ENCODE peak calls at places on chromosomes 2 and 18, in seven cellular contexts. I is colonic mucosa, N is breast epithelium, Q is gastrocnemius medialis, T is thoracic aorta, L is left lung, R is GM23338. S is an unnamed sample.
A peak's percentile ranks its signal among the peaks of the same experiment; 100 is the strongest.

GRCh38 chr2:46836295-46837111 is 79.1 kb downstream of the MCFD2 start:
- DNase-seq in I (no peak), R (no peak), N (no peak), Q (no peak), L (peak; percentile 41), T (no peak), S (no peak)

GRCh38 chr2:179802483-179802882 is 58.9 kb downstream of the ZNF385B start:
- DNase-seq in T (no peak), N (no peak), Q (no peak), R (no peak), I (no peak), L (no peak), S (no peak)

GRCh38 chr18:29823671-29824070 is 1218.9 kb downstream of the DSC3 start:
- DNase-seq in N (no peak), I (no peak), R (no peak), T (no peak), L (no peak), Q (no peak), S (no peak)

GRCh38 chr2:237862528-237862895 is 3.1 kb downstream of the RAMP1 start:
- DNase-seq in R (no peak), Q (no peak), N (no peak), L (no peak), I (no peak), T (no peak), S (peak; percentile 28)

GRCh38 chr2:142937347-142937746 is 59.9 kb downstream of the KYNU start:
- DNase-seq in N (no peak), T (no peak), I (no peak), Q (no peak), R (no peak), L (no peak), S (no peak)

GRCh38 chr2:17583166-17583565 is 42.7 kb downstream of the VSNL1 start:
- DNase-seq in I (no peak), Q (no peak), N (no peak), R (no peak), T (no peak), L (no peak), S (no peak)

GRCh38 chr2:48328972-48329723 is 200.8 kb upstream of the STON1 start:
- DNase-seq in I (no peak), L (no peak), N (no peak), R (no peak), T (no peak), Q (no peak), S (no peak)

GRCh38 chr18:58125183-58125582 is 81.2 kb downstream of the NEDD4L start:
- DNase-seq in R (peak; percentile 52), Q (no peak), L (no peak), I (no peak), N (no peak), T (no peak), S (no peak)

GRCh38 chr2:65397122-65397521 is 35.3 kb downstream of the SPRED2 start:
- DNase-seq in Q (no peak), T (no peak), N (no peak), I (no peak), R (no peak), L (no peak), S (no peak)

GRCh38 chr2:31382452-31383120 is 32.0 kb downstream of the XDH start:
- DNase-seq in I (no peak), Q (no peak), L (no peak), R (peak; percentile 49), N (no peak), T (no peak), S (no peak)

GRCh38 chr2:225040862-225041209 is 1.4 kb downstream of the DOCK10 start:
- DNase-seq in L (no peak), Q (no peak), I (peak; percentile 51), R (no peak), T (no peak), N (no peak), S (no peak)

GRCh38 chr2:132373391-132374135 is 43.0 kb upstream of the GPR39 start:
- DNase-seq in Q (no peak), I (no peak), L (no peak), R (no peak), N (no peak), T (no peak), S (no peak)

GRCh38 chr2:173931751-173932150 is 33.4 kb downstream of the SP3 start:
- DNase-seq in L (no peak), R (no peak), T (no peak), Q (no peak), I (no peak), N (no peak), S (no peak)

GRCh38 chr2:176997074-176997791 is 215.4 kb upstream of the HNRNPA3 start:
- DNase-seq in R (no peak), T (no peak), I (peak; percentile 40), Q (no peak), N (no peak), L (no peak), S (no peak)

GRCh38 chr2:140997997-140998396 is 1132.8 kb downstream of the LRP1B start:
- DNase-seq in Q (no peak), R (no peak), T (no peak), I (no peak), N (no peak), L (no peak), S (no peak)

GRCh38 chr2:127425540-127426490 is 7.6 kb downstream of the PROC start:
- DNase-seq in I (no peak), L (no peak), R (no peak), Q (no peak), T (no peak), N (no peak), S (no peak)

GRCh38 chr18:55907352-55908045 is 319.5 kb upstream of the TCF4 start:
- DNase-seq in R (no peak), N (no peak), T (no peak), Q (no peak), I (no peak), L (no peak), S (no peak)

GRCh38 chr18:8978394-8978793 is 124.1 kb upstream of the NDUFV2 start:
- DNase-seq in Q (no peak), T (no peak), I (no peak), L (no peak), R (no peak), N (no peak), S (no peak)

GRCh38 chr2:96500385-96501066 is 4.6 kb downstream of the NEURL3 start:
- DNase-seq in N (no peak), L (no peak), T (no peak), R (peak; percentile 25), I (no peak), Q (no peak), S (no peak)

GRCh38 chr2:230011617-230012016 is 57.1 kb downstream of the SLC16A14 start:
- DNase-seq in Q (no peak), I (no peak), N (no peak), T (no peak), R (no peak), L (no peak), S (no peak)

GRCh38 chr2:150469706-150470105 is 17.8 kb downstream of the RND3 start:
- DNase-seq in R (no peak), L (no peak), Q (no peak), T (no peak), N (no peak), I (no peak), S (no peak)

GRCh38 chr2:118169359-118170005 is 81.2 kb downstream of the INSIG2 start:
- DNase-seq in T (no peak), Q (no peak), N (no peak), I (no peak), R (peak; percentile 26), L (peak; percentile 46), S (no peak)

GRCh38 chr2:114800371-114800770 is 357.9 kb downstream of the DPP10 start:
- DNase-seq in L (no peak), T (no peak), Q (no peak), R (no peak), I (no peak), N (no peak), S (no peak)

DNA sequence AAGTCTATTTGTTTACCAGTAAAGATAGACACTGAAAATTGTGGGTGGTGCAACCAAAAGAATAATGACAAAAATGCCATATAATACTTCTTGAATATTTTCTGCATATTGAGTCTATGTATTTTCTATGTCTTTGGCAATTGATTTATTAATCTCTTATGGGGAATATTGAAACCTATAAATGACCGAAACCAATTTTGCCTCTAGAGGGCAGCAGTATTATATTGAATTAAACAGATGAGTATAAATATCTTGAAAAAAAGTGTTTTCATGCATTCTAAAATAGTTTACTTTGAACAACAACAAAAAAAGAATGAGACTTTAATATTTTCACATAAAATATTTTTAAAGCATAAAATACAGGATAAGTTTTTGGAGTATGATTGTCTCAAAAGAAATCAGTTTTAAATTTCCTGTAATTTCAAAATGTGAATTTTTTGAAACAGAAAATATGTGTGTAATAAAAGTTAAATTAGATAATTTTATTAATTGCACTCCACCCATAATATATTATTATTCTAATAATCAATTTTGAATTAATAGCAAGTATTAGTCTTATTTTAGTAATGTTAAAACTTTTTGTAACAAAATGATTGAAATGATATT is 49.9 kb upstream of the CALCRL start:
- DNase-seq in L (no peak), I (no peak), R (peak; percentile 24), T (no peak), Q (no peak), N (no peak), S (no peak)
- TF ChIP-seq CTCF in L (peak; percentile 47), I (peak; percentile 29), R (peak; percentile 94), T (peak; percentile 21), Q (peak; percentile 41), N (peak; percentile 14), S (peak; percentile 29)

DNA sequence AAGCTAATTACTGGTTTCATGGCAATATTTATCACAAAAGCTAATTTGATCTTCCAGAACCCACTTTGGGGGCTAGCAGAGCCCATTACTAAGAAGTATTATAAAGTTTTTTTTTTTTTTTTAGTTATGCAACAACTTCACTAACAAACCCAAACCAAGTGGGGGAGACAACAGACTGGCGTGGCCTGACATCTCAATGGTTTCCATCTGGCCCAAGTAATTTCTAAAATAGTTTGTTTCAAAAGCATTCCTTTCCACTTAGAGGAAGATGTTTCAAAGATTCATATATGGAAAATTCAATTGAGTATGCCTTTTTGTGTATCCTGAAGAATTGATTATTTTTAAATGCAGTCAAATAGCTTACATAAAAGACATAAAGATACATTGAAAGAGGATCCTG is 367.1 kb downstream of the HRH4 start:
- DNase-seq in T (no peak), L (no peak), N (no peak), R (no peak), I (no peak), Q (no peak), S (no peak)
- H3K4me3 ChIP-seq in T (no peak overlapping the region), L (no peak overlapping the region), N (no peak overlapping the region), R (no peak overlapping the region), I (no peak overlapping the region), Q (no peak overlapping the region), S (no peak overlapping the region)

GRCh38 chr2:9715238-9715637 is 84.4 kb upstream of the YWHAQ start:
- DNase-seq in N (no peak), I (no peak), R (no peak), Q (no peak), L (no peak), T (no peak), S (no peak)
- H3K27ac ChIP-seq in N (no peak overlapping the region), I (no peak overlapping the region), R (no peak overlapping the region), Q (no peak overlapping the region), L (no peak overlapping the region), T (no peak overlapping the region), S (no peak overlapping the region)

GRCh38 chr2:165927774-165928173 is 25.8 kb downstream of the TTC21B start:
- DNase-seq in R (no peak), T (no peak), Q (no peak), I (no peak), N (no peak), L (no peak), S (no peak)

GRCh38 chr2:165927353-165927752 is 26.2 kb downstream of the TTC21B start:
- DNase-seq in I (no peak), Q (no peak), N (no peak), R (no peak), T (no peak), L (no peak), S (no peak)

GRCh38 chr2:165920748-165921147 is 32.8 kb downstream of the TTC21B start:
- DNase-seq in Q (no peak), I (no peak), N (no peak), R (no peak), T (no peak), L (no peak), S (no peak)

GRCh38 chr2:165924950-165925349 is 28.6 kb downstream of the TTC21B start:
- DNase-seq in N (no peak), I (no peak), Q (no peak), L (no peak), R (no peak), T (no peak), S (no peak)
- TF ChIP-seq CTCF in N (no peak), I (no peak), Q (no peak), L (no peak), R (no peak), T (no peak), S (no peak)

S was measured in dorsolateral prefrontal cortex.